ENCODE peak calls at places on chromosomes 4 and X, in nine cellular contexts. Z, N, E, V, K, J, Y, L and R are unnamed samples.

GRCh38 chr4:78652282-78652876 is 100.8 kb downstream of the ANXA3 start:
- DNase-seq in Z (no peak), N (no peak), K (no peak), Y (no peak), V (no peak), L (no peak), E (no peak), J (no peak), R (no peak)

GRCh38 chrX:86078650-86079049 is 31.3 kb upstream of the CHM start:
- DNase-seq in V (no peak), K (no peak), J (no peak), E (no peak), Y (no peak), N (no peak), Z (no peak), L (no peak), R (no peak)

GRCh38 chrX:78104447-78105176 is 564 bp downstream of the PGK1 start:
- DNase-seq in E (peak), N (peak), Z (peak), J (peak), V (no peak), L (peak), Y (peak), K (peak), R (peak)

GRCh38 chr4:76485450-76485849 is 50.4 kb downstream of the SHROOM3 start:
- DNase-seq in N (peak), V (no peak), E (no peak), J (no peak), K (no peak), Z (no peak), L (peak), Y (no peak), R (no peak)

GRCh38 chr4:173478136-173478860 is 51.7 kb downstream of the HAND2 start:
- DNase-seq in L (no peak), V (no peak), E (no peak), K (no peak), N (no peak), Y (no peak), J (peak), Z (no peak), R (no peak)

GRCh38 chr4:148800943-148801342 is 358.7 kb upstream of the NR3C2 start:
- DNase-seq in Z (no peak), E (no peak), K (no peak), J (no peak), L (no peak), N (no peak), V (no peak), Y (no peak), R (no peak)

GRCh38 chr4:8277356-8278008 is 7.9 kb downstream of the HTRA3 start:
- DNase-seq in V (no peak), Y (peak), K (no peak), L (no peak), E (no peak), N (no peak), Z (no peak), J (no peak), R (no peak)

GRCh38 chrX:41384041-41384705 is 50.2 kb downstream of the DDX3X start:
- DNase-seq in E (no peak), J (peak), V (no peak), Z (peak), Y (no peak), K (peak), L (peak), N (peak), R (no peak)

GRCh38 chr4:40976343-40976742 is 226.6 kb downstream of the NSUN7 start:
- DNase-seq in L (peak), J (no peak), N (peak), K (peak), V (peak), Z (peak), E (peak), Y (no peak), R (peak)

GRCh38 chrX:102899940-102900916 is 36.8 kb upstream of the RAB40AL start:
- DNase-seq in V (peak), E (peak), N (peak), J (peak), Y (peak), L (peak), K (peak), Z (peak), R (peak)

GRCh38 chr4:40916880-40917279 is 167.1 kb downstream of the NSUN7 start:
- DNase-seq in N (no peak), E (peak), Z (peak), V (peak), L (peak), J (no peak), K (peak), Y (no peak), R (peak)

GRCh38 chrX:151177141-151178027 is 1.0 kb downstream of the GPR50 start:
- DNase-seq in K (no peak), J (no peak), V (peak), Y (no peak), Z (no peak), N (no peak), L (no peak), E (no peak), R (peak)

GRCh38 chr4:6128221-6128871 is 72.0 kb downstream of the JAKMIP1 start:
- DNase-seq in Y (no peak), E (no peak), L (no peak), N (no peak), K (no peak), J (no peak), V (peak), Z (no peak), R (no peak)

GRCh38 chrX:114976321-114976720 is 41.1 kb downstream of the IL13RA2 start:
- DNase-seq in V (no peak), L (no peak), N (no peak), Z (no peak), J (peak), Y (no peak), K (no peak), E (no peak), R (no peak)

GRCh38 chr4:82543131-82543530 is 18.7 kb downstream of the TMEM150C start:
- DNase-seq in J (no peak), V (no peak), E (no peak), K (no peak), Y (no peak), Z (no peak), N (peak), L (no peak), R (no peak)

GRCh38 chr4:74284074-74284473 is 24.2 kb upstream of the EPGN start:
- DNase-seq in J (peak), K (peak), Z (no peak), V (no peak), L (no peak), N (no peak), E (no peak), Y (no peak), R (no peak)

GRCh38 chr4:54992266-54992665 is 133.1 kb downstream of the KDR start:
- DNase-seq in N (no peak), Z (no peak), J (no peak), K (no peak), L (no peak), V (no peak), Y (no peak), E (no peak), R (no peak)

GRCh38 chrX:38166478-38167083 is 54.1 kb downstream of the SRPX start:
- DNase-seq in N (peak), Z (no peak), K (peak), V (peak), E (peak), Y (no peak), L (no peak), J (no peak), R (no peak)